ENCODE peak calls at places on chromosomes 3 and 15, in eight cellular contexts. X is uterus, P is body of pancreas, O is stomach, C is HCT116, E is A549, H is breast epithelium, I is ovary. Y is an unnamed sample.

GRCh38 chr15:92625297-92625980 is 30.1 kb downstream of the FAM174B start:
- DNase-seq in X (no peak), P (peak), O (no peak), C (no peak), E (no peak), H (no peak), I (no peak), Y (no peak)

GRCh38 chr3:176920806-176921205 is 276.5 kb downstream of the TBL1XR1 start:
- DNase-seq in X (no peak), P (peak), O (no peak), C (no peak), E (no peak), H (no peak), I (no peak), Y (no peak)

GRCh38 chr3:173096994-173097785 is 43.8 kb downstream of the SPATA16 start:
- DNase-seq in X (no peak), P (no peak), O (no peak), C (peak), E (peak), H (no peak), I (no peak), Y (no peak)

GRCh38 chr15:70580958-70581357 is 182.4 kb downstream of the UACA start:
- DNase-seq in X (no peak), P (no peak), O (no peak), C (no peak), E (no peak), H (no peak), I (no peak), Y (no peak)

GRCh38 chr15:58260186-58260910 is 122.2 kb downstream of the AQP9 start:
- DNase-seq in X (no peak), P (no peak), O (no peak), C (no peak), E (no peak), H (peak), I (no peak), Y (no peak)

GRCh38 chr15:40762919-40763800 is 708 bp upstream of the GCHFR start:
- DNase-seq in X (peak), P (peak), O (peak), C (no peak), E (peak), H (peak), I (peak), Y (peak)

GRCh38 chr3:129524081-129524480 is 4.4 kb upstream of the RHO start:
- DNase-seq in X (no peak), P (no peak), O (no peak), C (no peak), E (no peak), H (no peak), I (no peak), Y (no peak)

GRCh38 chr3:129211772-129212171 is 28.1 kb upstream of the CNBP start:
- DNase-seq in X (peak), P (peak), O (peak), C (peak), E (peak), H (peak), I (peak), Y (peak)

GRCh38 chr15:73681073-73681472 is 3.1 kb upstream of the CD276 start:
- DNase-seq in X (no peak), P (no peak), O (no peak), C (no peak), E (no peak), H (no peak), I (no peak), Y (no peak)

GRCh38 chr15:36921484-36922091 is 178.8 kb downstream of the MEIS2 start:
- DNase-seq in X (no peak), P (no peak), O (no peak), C (no peak), E (no peak), H (no peak), I (no peak), Y (no peak)

DNA sequence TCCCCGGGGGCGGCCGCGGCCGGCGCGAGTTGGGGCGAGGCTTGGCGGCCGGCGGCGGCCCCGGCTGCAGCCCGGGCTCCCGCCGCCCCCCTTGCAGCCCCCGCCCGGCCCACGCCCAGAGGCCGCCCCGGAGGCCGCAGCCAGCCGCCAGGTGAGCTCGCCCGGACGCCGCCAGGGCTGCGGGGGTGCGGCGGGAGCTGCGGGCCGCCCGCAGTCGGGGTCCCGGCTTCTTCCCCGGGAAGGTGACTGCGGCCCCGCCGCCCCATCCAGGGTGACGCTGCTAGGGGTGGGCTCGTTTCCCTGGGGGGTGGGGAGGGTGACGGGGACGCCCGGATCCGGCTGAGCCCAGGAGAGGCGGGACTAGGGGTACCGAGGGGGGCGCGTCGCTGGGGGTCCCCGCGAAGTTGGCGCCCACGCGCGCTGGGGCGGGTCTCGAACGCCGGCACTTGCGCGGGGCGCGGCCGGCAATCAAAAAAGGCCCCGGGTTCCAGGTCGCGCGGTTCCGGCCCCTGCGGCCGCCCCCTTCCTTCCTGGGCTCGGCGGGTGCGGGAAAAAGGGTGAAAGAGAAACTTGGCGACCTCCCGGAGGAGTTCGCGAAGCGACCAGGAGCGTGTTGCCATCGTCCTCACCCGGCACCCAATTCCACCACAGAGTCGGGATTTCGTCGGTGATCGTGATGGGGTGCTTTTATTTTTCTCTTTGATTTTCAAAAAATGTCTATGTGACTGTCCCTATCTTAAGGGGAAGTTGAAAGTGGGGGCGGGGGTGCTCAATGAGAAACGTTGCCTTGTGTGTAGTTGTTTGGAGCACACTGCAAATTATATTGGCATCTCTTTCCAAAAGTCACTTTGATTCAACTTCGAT is 573 bp downstream of the ATXN7 start:
- DNase-seq in X (peak), P (peak), O (peak), C (no peak), E (peak), H (no peak), I (peak), Y (peak)
- TF ChIP-seq POLR2A in X (no peak), P (peak), O (no peak), C (no peak), E (peak), H (no peak), I (no peak), Y (no peak)

DNA sequence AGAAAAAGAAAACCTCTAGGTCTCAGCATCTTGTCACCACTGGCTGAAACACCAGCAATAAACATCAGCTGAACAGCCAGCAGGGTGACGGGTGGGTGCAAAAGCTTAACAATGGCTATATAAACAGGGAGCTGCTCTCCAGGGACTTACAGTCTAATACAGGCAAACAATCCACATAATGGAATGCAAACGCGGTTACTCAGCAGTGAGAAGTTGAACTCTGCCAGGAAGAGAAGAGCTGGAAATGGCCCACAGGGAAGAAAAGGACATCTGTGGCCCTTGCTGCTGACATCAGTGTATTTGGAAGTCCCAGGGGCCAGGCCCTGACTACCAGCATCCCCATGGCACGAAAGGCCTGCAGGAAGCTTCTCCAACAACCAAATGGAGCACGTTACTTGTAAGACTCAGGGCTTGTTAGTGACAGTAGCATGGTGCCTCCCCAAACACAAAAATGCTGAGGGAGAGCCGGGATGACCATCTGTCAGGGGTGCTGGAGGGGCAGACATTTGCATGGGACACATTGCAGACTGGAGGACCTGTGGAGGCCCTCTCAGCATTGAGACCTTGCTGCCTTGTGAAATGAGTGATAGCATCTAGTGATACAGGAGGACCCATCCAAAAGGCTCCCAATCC is 3.0 kb downstream of the HEG1 start:
- DNase-seq in X (no peak), P (no peak), O (no peak), C (no peak), E (peak), H (no peak), I (no peak), Y (peak)
- H3K4me3 ChIP-seq in X (no peak), P (no peak), O (no peak), C (no peak), E (no peak), H (peak), I (no peak), Y (peak)

GRCh38 chr3:100333051-100333450 is 1.5 kb upstream of the NIT2 start:
- DNase-seq in X (no peak), P (no peak), O (no peak), C (no peak), E (no peak), H (no peak), I (no peak), Y (no peak)

GRCh38 chr3:100333970-100334339 is 602 bp upstream of the NIT2 start:
- DNase-seq in X (no peak), P (no peak), O (no peak), C (no peak), E (no peak), H (no peak), I (no peak), Y (no peak)

GRCh38 chr3:100335137-100335833 is 728 bp downstream of the NIT2 start:
- DNase-seq in X (peak), P (peak), O (no peak), C (no peak), E (peak), H (no peak), I (peak), Y (peak)

GRCh38 chr3:100331660-100332059 is 2.9 kb upstream of the NIT2 start:
- DNase-seq in X (no peak), P (no peak), O (no peak), C (no peak), E (no peak), H (no peak), I (no peak), Y (no peak)

DNA sequence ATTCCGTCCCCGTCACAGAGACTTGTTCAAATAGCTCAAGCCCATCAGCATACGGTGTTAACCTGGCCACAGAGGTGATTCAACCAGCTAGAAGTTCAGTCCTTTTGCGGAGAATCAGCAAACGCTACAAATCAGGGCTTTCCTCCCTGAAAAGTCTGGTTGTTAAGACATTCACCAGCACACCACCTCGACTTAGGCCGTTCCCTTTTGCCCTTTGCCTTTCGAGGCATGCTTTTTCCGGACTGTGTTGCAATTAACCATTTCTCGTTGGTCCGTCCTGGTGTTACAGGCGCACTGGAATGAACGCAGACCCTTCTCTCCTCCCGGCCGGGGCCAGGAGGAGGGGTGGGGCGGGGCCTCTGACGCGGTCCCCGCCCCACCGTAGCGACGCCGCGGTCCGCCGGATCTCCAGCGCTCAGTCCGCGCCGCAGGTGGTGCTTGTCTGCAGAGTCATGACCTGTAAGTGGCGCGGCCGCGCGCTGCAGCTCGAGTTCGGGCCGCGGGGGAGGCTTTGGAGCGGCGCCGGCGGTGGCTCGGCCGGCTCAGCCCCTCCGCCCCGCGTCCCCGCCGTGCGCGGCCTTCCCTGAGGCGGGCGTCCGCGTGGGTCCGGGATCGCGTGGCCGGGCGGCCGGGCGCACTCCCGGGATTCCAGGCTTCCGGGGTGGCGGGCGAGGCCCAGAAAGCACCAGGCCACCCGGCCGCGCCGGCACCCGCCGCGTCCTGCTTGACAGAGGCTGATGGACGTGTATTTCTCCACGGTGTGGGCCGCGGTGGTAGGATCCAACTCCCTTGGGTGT is at the start of gene NIT2:
- DNase-seq in X (peak), P (peak), O (peak), C (peak), E (peak), H (peak), I (peak), Y (peak)
- TF ChIP-seq POLR2A in X (peak), P (peak), O (no peak), C (peak), E (peak), H (no peak), I (peak), Y (peak)

GRCh38 chr15:97678677-97679076 is 281.8 kb upstream of the ARRDC4 start:
- DNase-seq in X (no peak), P (no peak), O (no peak), C (no peak), E (no peak), H (no peak), I (no peak), Y (no peak)
- H3K4me3 ChIP-seq in X (no peak), P (no peak), O (no peak), C (no peak), E (no peak), H (no peak), I (no peak), Y (no peak)

DNA sequence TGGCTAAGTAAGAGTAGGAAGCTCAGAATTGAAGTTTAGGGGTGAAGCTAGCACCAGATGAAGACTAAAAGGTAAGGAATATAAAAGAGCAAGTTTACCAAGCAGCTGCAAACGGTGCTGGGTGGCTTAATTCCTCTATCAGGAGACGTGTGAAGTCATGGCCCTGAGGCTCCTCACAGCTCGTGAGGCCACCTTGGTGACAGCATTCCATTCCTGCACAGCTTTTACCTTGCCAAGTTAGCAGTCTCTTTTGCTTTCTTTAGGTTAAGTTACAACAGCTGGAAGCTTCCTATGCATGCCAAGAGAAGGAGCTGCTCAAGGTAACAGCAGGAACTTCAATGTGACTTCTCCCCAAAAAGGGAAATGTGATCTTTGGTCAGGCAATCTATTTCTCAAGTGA is 6.4 kb downstream of the TMCO5A start:
- DNase-seq in X (no peak), P (no peak), O (no peak), C (no peak), E (no peak), H (no peak), I (no peak), Y (no peak)
- TF ChIP-seq POLR2A in X (no peak), P (no peak), O (no peak), C (no peak), E (no peak), H (no peak), I (no peak), Y (no peak)

GRCh38 chr3:134030382-134030753 is 643 bp upstream of the SLCO2A1 start:
- DNase-seq in X (no peak), P (no peak), O (no peak), C (no peak), E (no peak), H (peak), I (no peak), Y (no peak)
- H3K4me3 ChIP-seq in X (peak), P (no peak), O (peak), C (no peak), E (peak), H (peak), I (peak), Y (peak)

GRCh38 chr15:85330941-85331588 is 49.3 kb upstream of the AKAP13 start:
- DNase-seq in X (peak), P (peak), O (peak), C (peak), E (peak), H (peak), I (peak), Y (peak)
- TF ChIP-seq POLR2A in X (peak), P (no peak), O (no peak), C (no peak), E (no peak), H (no peak), I (no peak), Y (peak)

GRCh38 chr3:65170357-65171090 is 482.7 kb upstream of the ADAMTS9 start:
- DNase-seq in X (peak), P (peak), O (peak), C (no peak), E (peak), H (peak), I (peak), Y (peak)
- H3K4me3 ChIP-seq in X (no peak), P (no peak), O (no peak), C (no peak), E (no peak), H (no peak), I (no peak), Y (no peak)

DNA sequence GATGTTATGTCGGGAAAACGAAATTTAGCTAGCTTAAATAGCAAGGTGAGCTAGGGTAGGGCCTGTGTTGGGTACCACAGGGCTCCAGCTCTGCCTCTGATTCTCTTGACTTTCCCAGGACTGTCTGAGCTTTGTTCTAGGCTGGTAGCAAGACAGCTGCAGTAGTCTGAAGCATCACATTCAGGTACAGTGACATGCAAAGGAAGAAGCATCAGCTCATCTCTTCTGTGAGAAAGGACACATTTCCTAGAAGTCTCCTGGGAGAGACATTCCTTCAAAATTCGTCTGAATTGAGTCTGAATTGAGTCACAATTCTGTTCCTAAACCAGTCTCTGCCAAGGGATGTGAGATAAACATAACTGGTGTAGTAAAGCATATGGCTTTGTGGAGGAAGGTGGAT is 8.5 kb upstream of the UBXN7 start:
- DNase-seq in X (no peak), P (no peak), O (no peak), C (no peak), E (no peak), H (no peak), I (no peak), Y (no peak)
- TF ChIP-seq POLR2A in X (no peak), P (no peak), O (no peak), C (no peak), E (no peak), H (no peak), I (no peak), Y (no peak)